ENCODE peak calls at places on chromosome 13, in eight cellular contexts. Q is RPMI8226, L is hypothalamus, I is MCF 10A, S is ureter, H is fibroblast of lung, Z is kidney epithelial cell, F is COR-L47. P is an unnamed sample.

GRCh38 chr13:94291631-94292322 is 187.7 kb downstream of the DCT start:
- DNase-seq in F (no peak), I (no peak), S (no peak), Q (no peak), L (no peak), Z (no peak), H (no peak), P (no peak)

GRCh38 chr13:109494955-109495354 is 291.4 kb downstream of the IRS2 start:
- DNase-seq in L (no peak), Q (peak; percentile 53), Z (no peak), S (no peak), I (peak; percentile 8), F (no peak), H (peak; percentile 69), P (peak; percentile 29)

GRCh38 chr13:76879211-76879875 is 6.9 kb downstream of the KCTD12 start:
- DNase-seq in S (peak; percentile 59), Q (peak; percentile 71), I (peak; percentile 92), L (no peak), H (peak; percentile 82), F (no peak), Z (no peak), P (peak; percentile 2)

GRCh38 chr13:72530471-72530870 is 197.0 kb downstream of the MZT1 start:
- DNase-seq in S (no peak), H (no peak), Q (no peak), L (no peak), F (no peak), I (no peak), Z (no peak), P (no peak)

GRCh38 chr13:99439850-99440604 is 61.2 kb upstream of the TM9SF2 start:
- DNase-seq in S (no peak), Q (no peak), I (no peak), H (no peak), L (no peak), F (no peak), Z (no peak), P (no peak)

GRCh38 chr13:44329909-44330545 is 43.6 kb upstream of the SERP2 start:
- DNase-seq in I (no peak), L (no peak), S (no peak), H (no peak), Z (no peak), F (no peak), Q (no peak), P (no peak)

GRCh38 chr13:98918771-98919170 is 59.1 kb downstream of the DOCK9 start:
- DNase-seq in I (no peak), L (no peak), F (no peak), S (no peak), Z (no peak), Q (no peak), H (no peak), P (no peak)

GRCh38 chr13:74674701-74675100 is 540.5 kb upstream of the KLF12 start:
- DNase-seq in Q (no peak), I (no peak), Z (no peak), S (no peak), L (no peak), F (no peak), H (no peak), P (no peak)

GRCh38 chr13:85755123-85755522 is 44.1 kb downstream of the SLITRK6 start:
- DNase-seq in S (no peak), Q (no peak), F (no peak), L (no peak), Z (no peak), H (no peak), I (no peak), P (no peak)

GRCh38 chr13:30638301-30638700 is 20.6 kb downstream of the USPL1 start:
- DNase-seq in L (no peak), Z (no peak), S (no peak), I (no peak), Q (no peak), H (no peak), F (no peak), P (no peak)

GRCh38 chr13:92346046-92346445 is 880.6 kb upstream of the GPC6 start:
- DNase-seq in F (no peak), H (peak; percentile 6), Q (no peak), L (no peak), Z (no peak), I (no peak), S (no peak), P (no peak)

GRCh38 chr13:26459276-26460131 is 98.0 kb upstream of the WASF3 start:
- DNase-seq in L (no peak), Q (no peak), Z (no peak), F (no peak), S (no peak), H (no peak), I (no peak), P (no peak)